ENCODE peak calls at places on chromosomes 7 and 10, in five cellular contexts. A is nephron progenitor cell, D is iPS-NIHi11, E is SW480, O is thoracic aorta. H is an unnamed sample.

GRCh38 chr10:48605786-48606529 is 1.1 kb upstream of the ARHGAP22 start:
- DNase-seq in A (no peak), D (no peak), E (no peak), O (no peak), H (no peak)

GRCh38 chr7:17109017-17109416 is 189.4 kb upstream of the AHR start:
- DNase-seq in A (no peak), D (no peak), E (no peak), O (no peak), H (no peak)

GRCh38 chr7:74071121-74071520 is 12.5 kb upstream of the LIMK1 start:
- DNase-seq in A (no peak), D (no peak), E (no peak), O (no peak), H (no peak)

GRCh38 chr10:80596391-80597257 is 58.9 kb downstream of the SH2D4B start:
- DNase-seq in A (peak), D (peak), E (peak), O (no peak), H (peak)

GRCh38 chr10:72375585-72375984 is 20.9 kb upstream of the DNAJB12 start:
- DNase-seq in A (no peak), D (peak), E (peak), O (no peak), H (peak)

GRCh38 chr10:63217120-63217605 is 84.0 kb downstream of the NRBF2 start:
- DNase-seq in A (no peak), D (peak), E (peak), O (no peak), H (no peak)

GRCh38 chr10:14701466-14701865 is 73.2 kb downstream of the FAM107B start:
- DNase-seq in A (no peak), D (no peak), E (no peak), O (no peak), H (no peak)

GRCh38 chr10:14173706-14174594 is 156.8 kb downstream of the FRMD4A start:
- DNase-seq in A (peak), D (no peak), E (peak), O (no peak), H (peak)

GRCh38 chr7:50584386-50584785 is 19.2 kb upstream of the DDC start:
- DNase-seq in A (no peak), D (no peak), E (no peak), O (no peak), H (no peak)

GRCh38 chr7:155291045-155291530 is 6.6 kb upstream of the INSIG1 start:
- DNase-seq in A (no peak), D (no peak), E (peak), O (no peak), H (no peak)

GRCh38 chr10:23918090-23918704 is 290.7 kb upstream of the KIAA1217 start:
- DNase-seq in A (peak), D (no peak), E (no peak), O (no peak), H (no peak)

GRCh38 chr10:62769574-62770242 is 34.8 kb upstream of the ADO start:
- DNase-seq in A (no peak), D (no peak), E (no peak), O (no peak), H (no peak)

GRCh38 chr7:92244803-92245486 is 769 bp downstream of the KRIT1 start:
- DNase-seq in A (no peak), D (no peak), E (peak), O (no peak), H (no peak)

GRCh38 chr7:73973091-73973490 is 54.9 kb upstream of the ELN start:
- DNase-seq in A (no peak), D (no peak), E (no peak), O (no peak), H (no peak)

GRCh38 chr10:49534670-49535381 is 4.1 kb downstream of the ERCC6 start:
- DNase-seq in A (no peak), D (no peak), E (no peak), O (no peak), H (no peak)

GRCh38 chr7:46089281-46089680 is 168.2 kb upstream of the IGFBP3 start:
- DNase-seq in A (no peak), D (no peak), E (no peak), O (no peak), H (no peak)

GRCh38 chr7:56007167-56007652 is 42.8 kb downstream of the NIPSNAP2 start:
- DNase-seq in A (peak), D (no peak), E (no peak), O (no peak), H (no peak)

GRCh38 chr10:44089671-44090070 is 295.2 kb downstream of the CXCL12 start:
- DNase-seq in A (no peak), D (no peak), E (no peak), O (no peak), H (no peak)

GRCh38 chr10:70619271-70620019 is 16.9 kb upstream of the PRF1 start:
- DNase-seq in A (no peak), D (peak), E (peak), O (no peak), H (no peak)

GRCh38 chr7:33982425-33982786 is 77.1 kb downstream of the BMPER start:
- DNase-seq in A (no peak), D (peak), E (peak), O (no peak), H (no peak)

GRCh38 chr7:77199008-77199966 is at the start of gene FGL2:
- DNase-seq in A (peak), D (peak), E (no peak), O (peak), H (peak)

GRCh38 chr7:22732556-22733126 is 5.6 kb downstream of the IL6 start:
- DNase-seq in A (no peak), D (no peak), E (peak), O (no peak), H (no peak)

GRCh38 chr7:100063376-100063775 is 13.8 kb downstream of the ZSCAN21 start:
- DNase-seq in A (no peak), D (no peak), E (no peak), O (no peak), H (no peak)

GRCh38 chr7:157556339-157556944 is 219.6 kb downstream of the DNAJB6 start:
- DNase-seq in A (no peak), D (no peak), E (no peak), O (no peak), H (peak)

GRCh38 chr7:28192786-28193581 is 12.4 kb upstream of the JAZF1 start:
- DNase-seq in A (no peak), D (no peak), E (no peak), O (no peak), H (no peak)